ENCODE peak calls at places on chromosomes 6 and 20, in six cellular contexts. One of them, this sample, is unnamed.

GRCh38 chr6:448296-449056 is 56.9 kb downstream of the IRF4 start:
- DNase-seq in AG04450: no peak
- DNase-seq in uterus: no peak
- DNase-seq in PC-3: no peak
- DNase-seq in IMR-90: no peak
- DNase-seq in fibroblast of mammary gland: no peak
- DNase-seq in this sample: no peak

GRCh38 chr20:47440857-47441773 is 60.6 kb upstream of the NCOA3 start:
- DNase-seq in AG04450: no peak
- DNase-seq in uterus: no peak
- DNase-seq in PC-3: peak
- DNase-seq in IMR-90: peak
- DNase-seq in fibroblast of mammary gland: peak
- DNase-seq in this sample: no peak

GRCh38 chr6:76250666-76251065 is 178.2 kb upstream of the IMPG1 start:
- DNase-seq in AG04450: no peak
- DNase-seq in uterus: no peak
- DNase-seq in PC-3: no peak
- DNase-seq in IMR-90: no peak
- DNase-seq in fibroblast of mammary gland: no peak
- DNase-seq in this sample: peak

GRCh38 chr6:43517503-43518357 is 841 bp downstream of the POLR1C start:
- DNase-seq in AG04450: no peak
- DNase-seq in uterus: no peak
- DNase-seq in PC-3: no peak
- DNase-seq in IMR-90: peak
- DNase-seq in fibroblast of mammary gland: peak
- DNase-seq in this sample: peak

GRCh38 chr6:46772754-46773153 is 20.4 kb upstream of the MEP1A start:
- DNase-seq in AG04450: no peak
- DNase-seq in uterus: no peak
- DNase-seq in PC-3: no peak
- DNase-seq in IMR-90: no peak
- DNase-seq in fibroblast of mammary gland: no peak
- DNase-seq in this sample: no peak

GRCh38 chr6:119035459-119035858 is 43.0 kb downstream of the FAM184A start:
- DNase-seq in AG04450: no peak
- DNase-seq in uterus: no peak
- DNase-seq in PC-3: no peak
- DNase-seq in IMR-90: no peak
- DNase-seq in fibroblast of mammary gland: no peak
- DNase-seq in this sample: no peak

GRCh38 chr6:89999154-89999553 is 104.9 kb downstream of the GJA10 start:
- DNase-seq in AG04450: no peak
- DNase-seq in uterus: peak
- DNase-seq in PC-3: no peak
- DNase-seq in IMR-90: peak
- DNase-seq in fibroblast of mammary gland: peak
- DNase-seq in this sample: peak

GRCh38 chr6:135182120-135182992 is 1.2 kb downstream of the MYB start:
- DNase-seq in AG04450: no peak
- DNase-seq in uterus: peak
- DNase-seq in PC-3: peak
- DNase-seq in IMR-90: no peak
- DNase-seq in fibroblast of mammary gland: no peak
- DNase-seq in this sample: no peak

GRCh38 chr20:24634855-24635254 is 165.4 kb downstream of the SYNDIG1 start:
- DNase-seq in AG04450: peak
- DNase-seq in uterus: no peak
- DNase-seq in PC-3: peak
- DNase-seq in IMR-90: peak
- DNase-seq in fibroblast of mammary gland: peak
- DNase-seq in this sample: peak

GRCh38 chr20:32592022-32592421 is 6.9 kb upstream of the NOL4L start:
- DNase-seq in AG04450: no peak
- DNase-seq in uterus: no peak
- DNase-seq in PC-3: no peak
- DNase-seq in IMR-90: no peak
- DNase-seq in fibroblast of mammary gland: no peak
- DNase-seq in this sample: no peak

GRCh38 chr6:31399589-31400466 is 3.6 kb upstream of the MICA start:
- DNase-seq in AG04450: peak
- DNase-seq in uterus: peak
- DNase-seq in PC-3: peak
- DNase-seq in IMR-90: peak
- DNase-seq in fibroblast of mammary gland: peak
- DNase-seq in this sample: peak

GRCh38 chr6:44451803-44452690 is 64.5 kb downstream of the CDC5L start:
- DNase-seq in AG04450: no peak
- DNase-seq in uterus: no peak
- DNase-seq in PC-3: no peak
- DNase-seq in IMR-90: no peak
- DNase-seq in fibroblast of mammary gland: peak
- DNase-seq in this sample: no peak

GRCh38 chr20:50930139-50931047 is 844 bp downstream of the ADNP start:
- DNase-seq in AG04450: no peak
- DNase-seq in uterus: peak
- DNase-seq in PC-3: no peak
- DNase-seq in IMR-90: no peak
- DNase-seq in fibroblast of mammary gland: no peak
- DNase-seq in this sample: peak

GRCh38 chr20:15703171-15703911 is 869.9 kb downstream of the KIF16B start:
- DNase-seq in AG04450: no peak
- DNase-seq in uterus: no peak
- DNase-seq in PC-3: peak
- DNase-seq in IMR-90: peak
- DNase-seq in fibroblast of mammary gland: peak
- DNase-seq in this sample: peak
- TF ChIP-seq CTCF in AG04450: no peak
- TF ChIP-seq CTCF in uterus: no peak
- TF ChIP-seq CTCF in PC-3: no peak
- TF ChIP-seq CTCF in IMR-90: no peak
- TF ChIP-seq CTCF in fibroblast of mammary gland: no peak
- TF ChIP-seq CTCF in this sample: no peak

GRCh38 chr6:139927236-139927635 is 552.8 kb upstream of the CITED2 start:
- DNase-seq in AG04450: peak
- DNase-seq in uterus: no peak
- DNase-seq in PC-3: peak
- DNase-seq in IMR-90: peak
- DNase-seq in fibroblast of mammary gland: peak
- DNase-seq in this sample: peak
- TF ChIP-seq CTCF in AG04450: peak
- TF ChIP-seq CTCF in uterus: peak
- TF ChIP-seq CTCF in PC-3: peak
- TF ChIP-seq CTCF in IMR-90: peak
- TF ChIP-seq CTCF in fibroblast of mammary gland: peak
- TF ChIP-seq CTCF in this sample: no peak

DNA sequence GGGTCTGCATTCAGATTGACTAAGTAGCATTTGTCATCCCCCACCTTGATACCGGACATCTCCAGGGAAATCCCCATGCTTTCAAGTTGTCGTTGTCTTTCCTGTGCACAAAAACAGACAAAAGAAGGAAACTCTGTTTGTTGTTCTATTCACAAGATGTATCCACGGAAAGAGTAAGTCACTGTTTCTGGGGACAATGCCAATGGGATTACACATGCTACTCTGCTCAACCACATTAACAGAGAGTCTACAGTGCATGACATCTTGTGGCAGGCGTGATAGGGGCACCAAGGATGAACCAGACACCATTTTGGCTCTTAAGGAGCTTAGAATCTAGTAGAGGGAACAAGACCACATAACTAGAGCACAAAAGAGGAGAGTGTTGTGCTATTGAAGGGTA is 124.4 kb upstream of the NUP153 start:
- DNase-seq in AG04450: no peak
- DNase-seq in uterus: no peak
- DNase-seq in PC-3: peak
- DNase-seq in IMR-90: peak
- DNase-seq in fibroblast of mammary gland: peak
- DNase-seq in this sample: peak
- TF ChIP-seq CTCF in AG04450: no peak
- TF ChIP-seq CTCF in uterus: no peak
- TF ChIP-seq CTCF in PC-3: no peak
- TF ChIP-seq CTCF in IMR-90: no peak
- TF ChIP-seq CTCF in fibroblast of mammary gland: no peak
- TF ChIP-seq CTCF in this sample: no peak

GRCh38 chr6:116118608-116119007 is 7.3 kb downstream of the COL10A1 start:
- DNase-seq in AG04450: no peak
- DNase-seq in uterus: no peak
- DNase-seq in PC-3: no peak
- DNase-seq in IMR-90: peak
- DNase-seq in fibroblast of mammary gland: peak
- DNase-seq in this sample: no peak

GRCh38 chr6:116113386-116113785 is 12.5 kb downstream of the COL10A1 start:
- DNase-seq in AG04450: no peak
- DNase-seq in uterus: no peak
- DNase-seq in PC-3: no peak
- DNase-seq in IMR-90: no peak
- DNase-seq in fibroblast of mammary gland: no peak
- DNase-seq in this sample: no peak

GRCh38 chr6:116111552-116112528 is 11.2 kb downstream of the NT5DC1 start:
- DNase-seq in AG04450: no peak
- DNase-seq in uterus: no peak
- DNase-seq in PC-3: peak
- DNase-seq in IMR-90: peak
- DNase-seq in fibroblast of mammary gland: peak
- DNase-seq in this sample: peak

GRCh38 chr6:116120430-116120829 is 5.5 kb downstream of the COL10A1 start:
- DNase-seq in AG04450: no peak
- DNase-seq in uterus: no peak
- DNase-seq in PC-3: no peak
- DNase-seq in IMR-90: no peak
- DNase-seq in fibroblast of mammary gland: no peak
- DNase-seq in this sample: no peak

GRCh38 chr6:116115781-116116180 is 10.2 kb downstream of the COL10A1 start:
- DNase-seq in AG04450: no peak
- DNase-seq in uterus: no peak
- DNase-seq in PC-3: peak
- DNase-seq in IMR-90: no peak
- DNase-seq in fibroblast of mammary gland: peak
- DNase-seq in this sample: no peak
- TF ChIP-seq CTCF in AG04450: peak
- TF ChIP-seq CTCF in uterus: no peak
- TF ChIP-seq CTCF in PC-3: peak
- TF ChIP-seq CTCF in IMR-90: peak
- TF ChIP-seq CTCF in fibroblast of mammary gland: peak
- TF ChIP-seq CTCF in this sample: no peak

GRCh38 chr20:62887147-62887859 is 25.7 kb upstream of the TCFL5 start:
- DNase-seq in AG04450: peak
- DNase-seq in uterus: no peak
- DNase-seq in PC-3: peak
- DNase-seq in IMR-90: peak
- DNase-seq in fibroblast of mammary gland: peak
- DNase-seq in this sample: no peak
- TF ChIP-seq CTCF in AG04450: peak
- TF ChIP-seq CTCF in uterus: no peak
- TF ChIP-seq CTCF in PC-3: no peak
- TF ChIP-seq CTCF in IMR-90: peak
- TF ChIP-seq CTCF in fibroblast of mammary gland: no peak
- TF ChIP-seq CTCF in this sample: no peak

GRCh38 chr6:85662251-85662650 is 19.6 kb upstream of the SYNCRIP start:
- DNase-seq in AG04450: no peak
- DNase-seq in uterus: no peak
- DNase-seq in PC-3: peak
- DNase-seq in IMR-90: no peak
- DNase-seq in fibroblast of mammary gland: peak
- DNase-seq in this sample: no peak

GRCh38 chr6:85660181-85660611 is 17.5 kb upstream of the SYNCRIP start:
- DNase-seq in AG04450: peak
- DNase-seq in uterus: no peak
- DNase-seq in PC-3: peak
- DNase-seq in IMR-90: peak
- DNase-seq in fibroblast of mammary gland: peak
- DNase-seq in this sample: peak
- TF ChIP-seq CTCF in AG04450: peak
- TF ChIP-seq CTCF in uterus: no peak
- TF ChIP-seq CTCF in PC-3: peak
- TF ChIP-seq CTCF in IMR-90: peak
- TF ChIP-seq CTCF in fibroblast of mammary gland: peak
- TF ChIP-seq CTCF in this sample: no peak

GRCh38 chr6:85677243-85677956 is 34.7 kb upstream of the SYNCRIP start:
- DNase-seq in AG04450: no peak
- DNase-seq in uterus: no peak
- DNase-seq in PC-3: no peak
- DNase-seq in IMR-90: no peak
- DNase-seq in fibroblast of mammary gland: peak
- DNase-seq in this sample: peak
- TF ChIP-seq CTCF in AG04450: peak
- TF ChIP-seq CTCF in uterus: no peak
- TF ChIP-seq CTCF in PC-3: no peak
- TF ChIP-seq CTCF in IMR-90: peak
- TF ChIP-seq CTCF in fibroblast of mammary gland: no peak
- TF ChIP-seq CTCF in this sample: peak